ENCODE peak calls at places on chromosomes 5 and 9, in four cellular contexts. H is posterior cingulate gyrus, R is nephron progenitor cell, D is RWPE2. W is an unnamed sample.

GRCh38 chr5:59685131-59685530 is 208.4 kb downstream of the PDE4D start:
- DNase-seq in D (no peak), R (no peak), H (no peak), W (no peak)

GRCh38 chr9:132793606-132794580 is 84.2 kb downstream of the AK8 start:
- DNase-seq in D (no peak), R (no peak), H (no peak), W (no peak)

GRCh38 chr5:141478321-141478945 is 2.7 kb downstream of the PCDHGC3 start:
- DNase-seq in D (no peak), H (peak), R (no peak), W (no peak)

GRCh38 chr9:109264865-109265532 is 55.9 kb downstream of the EPB41L4B start:
- DNase-seq in R (no peak), H (no peak), D (peak), W (no peak)

GRCh38 chr9:72990397-72991182 is 37.7 kb upstream of the ALDH1A1 start:
- DNase-seq in R (no peak), H (no peak), D (no peak), W (no peak)

GRCh38 chr9:88272986-88273385 is 115.3 kb upstream of the SPIN1 start:
- DNase-seq in H (no peak), R (no peak), D (no peak), W (no peak)

GRCh38 chr5:83026930-83027687 is 50.1 kb downstream of the TMEM167A start:
- DNase-seq in D (no peak), R (no peak), H (no peak), W (no peak)

GRCh38 chr5:59779453-59779852 is 114.1 kb downstream of the PDE4D start:
- DNase-seq in H (no peak), D (no peak), R (no peak), W (no peak)

GRCh38 chr5:111016801-111017200 is 54.7 kb upstream of the TSLP start:
- DNase-seq in H (no peak), R (no peak), D (no peak), W (no peak)

GRCh38 chr5:139862803-139863202 is 67.2 kb downstream of the PSD2 start:
- DNase-seq in H (no peak), D (no peak), R (no peak), W (no peak)

GRCh38 chr9:120394058-120394669 is 185.8 kb downstream of the CDK5RAP2 start:
- DNase-seq in D (peak), H (no peak), R (no peak), W (no peak)

GRCh38 chr5:141001854-141002666 is 35.8 kb downstream of the PCDHAC2 start:
- DNase-seq in D (peak), H (peak), R (peak), W (no peak)

GRCh38 chr5:82347213-82347947 is 69.2 kb upstream of the RPS23 start:
- DNase-seq in H (peak), R (peak), D (no peak), W (no peak)

GRCh38 chr5:73390989-73391388 is 57.6 kb downstream of the FOXD1 start:
- DNase-seq in R (no peak), H (no peak), D (no peak), W (no peak)

GRCh38 chr9:130535818-130536521 is 43.4 kb upstream of the FUBP3 start:
- DNase-seq in H (no peak), R (peak), D (no peak), W (no peak)

GRCh38 chr5:23026252-23027170 is 173.4 kb upstream of the CDH12 start:
- DNase-seq in R (no peak), H (no peak), D (no peak), W (peak)

GRCh38 chr9:127393680-127394079 is 3.3 kb upstream of the SLC2A8 start:
- DNase-seq in R (no peak), D (no peak), H (no peak), W (no peak)

GRCh38 chr9:76900884-76901440 is 5.0 kb downstream of the PRUNE2 start:
- DNase-seq in D (no peak), H (no peak), R (no peak), W (no peak)

GRCh38 chr9:134811079-134811672 is 69.4 kb upstream of the FCN2 start:
- DNase-seq in H (no peak), D (no peak), R (no peak), W (no peak)

GRCh38 chr9:114779352-114779845 is 26.4 kb downstream of the TNFSF15 start:
- DNase-seq in R (no peak), H (no peak), D (no peak), W (no peak)

GRCh38 chr5:57777174-57777581 is 294.6 kb upstream of the ACTBL2 start:
- DNase-seq in H (no peak), D (no peak), R (no peak), W (no peak)

GRCh38 chr9:115766495-115766894 is 387.1 kb upstream of the PAPPA start:
- DNase-seq in R (no peak), D (no peak), H (no peak), W (no peak)

GRCh38 chr5:164041105-164041504 is 535.7 kb downstream of the MAT2B start:
- DNase-seq in H (no peak), D (no peak), R (no peak), W (no peak)

W was measured in SK-N-MC.